ENCODE peak calls at places on chromosomes 5 and 9, in seven cellular contexts. One of them, this sample, is unnamed.

GRCh38 chr5:177133119-177133844 is at the start of gene NSD1:
- DNase-seq in progenitor cell of endocrine pancreas: peak
- DNase-seq in IMR-90: peak
- DNase-seq in left lung: peak
- DNase-seq in psoas muscle: peak
- DNase-seq in PC-3: peak
- DNase-seq in WTC11: peak
- DNase-seq in this sample: peak

GRCh38 chr9:83476513-83476912 is 61.7 kb downstream of the FRMD3 start:
- DNase-seq in progenitor cell of endocrine pancreas: no peak
- DNase-seq in IMR-90: no peak
- DNase-seq in left lung: no peak
- DNase-seq in psoas muscle: no peak
- DNase-seq in PC-3: no peak
- DNase-seq in WTC11: no peak
- DNase-seq in this sample: no peak

GRCh38 chr9:19660019-19660418 is 128.8 kb downstream of the SLC24A2 start:
- DNase-seq in progenitor cell of endocrine pancreas: no peak
- DNase-seq in IMR-90: no peak
- DNase-seq in left lung: no peak
- DNase-seq in psoas muscle: no peak
- DNase-seq in PC-3: peak
- DNase-seq in WTC11: no peak
- DNase-seq in this sample: no peak

GRCh38 chr9:137256839-137257238 is 1.7 kb downstream of the NELFB start:
- DNase-seq in progenitor cell of endocrine pancreas: no peak
- DNase-seq in IMR-90: no peak
- DNase-seq in left lung: no peak
- DNase-seq in psoas muscle: no peak
- DNase-seq in PC-3: no peak
- DNase-seq in WTC11: no peak
- DNase-seq in this sample: no peak

GRCh38 chr5:171899792-171900191 is 106.6 kb downstream of the FBXW11 start:
- DNase-seq in progenitor cell of endocrine pancreas: no peak
- DNase-seq in IMR-90: no peak
- DNase-seq in left lung: no peak
- DNase-seq in psoas muscle: no peak
- DNase-seq in PC-3: no peak
- DNase-seq in WTC11: no peak
- DNase-seq in this sample: no peak

GRCh38 chr9:21770877-21771560 is 31.4 kb upstream of the MTAP start:
- DNase-seq in progenitor cell of endocrine pancreas: no peak
- DNase-seq in IMR-90: peak
- DNase-seq in left lung: no peak
- DNase-seq in psoas muscle: no peak
- DNase-seq in PC-3: peak
- DNase-seq in WTC11: no peak
- DNase-seq in this sample: no peak

GRCh38 chr5:145858929-145859328 is 13.9 kb downstream of the GRXCR2 start:
- DNase-seq in progenitor cell of endocrine pancreas: no peak
- DNase-seq in IMR-90: peak
- DNase-seq in left lung: no peak
- DNase-seq in psoas muscle: no peak
- DNase-seq in PC-3: no peak
- DNase-seq in WTC11: no peak
- DNase-seq in this sample: no peak

GRCh38 chr9:1875921-1876448 is 139.2 kb upstream of the SMARCA2 start:
- DNase-seq in progenitor cell of endocrine pancreas: no peak
- DNase-seq in IMR-90: no peak
- DNase-seq in left lung: no peak
- DNase-seq in psoas muscle: no peak
- DNase-seq in PC-3: no peak
- DNase-seq in WTC11: no peak
- DNase-seq in this sample: peak

GRCh38 chr9:137167752-137168574 is 1.9 kb downstream of the LRRC26 start:
- DNase-seq in progenitor cell of endocrine pancreas: no peak
- DNase-seq in IMR-90: no peak
- DNase-seq in left lung: no peak
- DNase-seq in psoas muscle: no peak
- DNase-seq in PC-3: no peak
- DNase-seq in WTC11: peak
- DNase-seq in this sample: no peak

GRCh38 chr9:94937214-94937903 is 210.9 kb downstream of the AOPEP start:
- DNase-seq in progenitor cell of endocrine pancreas: no peak
- DNase-seq in IMR-90: peak
- DNase-seq in left lung: no peak
- DNase-seq in psoas muscle: no peak
- DNase-seq in PC-3: peak
- DNase-seq in WTC11: no peak
- DNase-seq in this sample: no peak

GRCh38 chr5:123535648-123536047 is 23.7 kb downstream of the CSNK1G3 start:
- DNase-seq in progenitor cell of endocrine pancreas: no peak
- DNase-seq in IMR-90: no peak
- DNase-seq in left lung: no peak
- DNase-seq in psoas muscle: no peak
- DNase-seq in PC-3: no peak
- DNase-seq in WTC11: no peak
- DNase-seq in this sample: no peak

GRCh38 chr9:135515541-135515951 is 5.7 kb upstream of the LCN1 start:
- DNase-seq in progenitor cell of endocrine pancreas: no peak
- DNase-seq in IMR-90: no peak
- DNase-seq in left lung: peak
- DNase-seq in psoas muscle: no peak
- DNase-seq in PC-3: no peak
- DNase-seq in WTC11: peak
- DNase-seq in this sample: no peak

GRCh38 chr9:35940474-35941467 is 17.2 kb downstream of the OR2S2 start:
- DNase-seq in progenitor cell of endocrine pancreas: no peak
- DNase-seq in IMR-90: no peak
- DNase-seq in left lung: no peak
- DNase-seq in psoas muscle: no peak
- DNase-seq in PC-3: no peak
- DNase-seq in WTC11: no peak
- DNase-seq in this sample: no peak

GRCh38 chr9:1042466-1042865 is 7.7 kb upstream of the DMRT2 start:
- DNase-seq in progenitor cell of endocrine pancreas: peak
- DNase-seq in IMR-90: no peak
- DNase-seq in left lung: peak
- DNase-seq in psoas muscle: peak
- DNase-seq in PC-3: no peak
- DNase-seq in WTC11: peak
- DNase-seq in this sample: no peak

GRCh38 chr9:113656771-113657670 is 193.5 kb downstream of the RGS3 start:
- DNase-seq in progenitor cell of endocrine pancreas: no peak
- DNase-seq in IMR-90: no peak
- DNase-seq in left lung: no peak
- DNase-seq in psoas muscle: no peak
- DNase-seq in PC-3: no peak
- DNase-seq in WTC11: no peak
- DNase-seq in this sample: no peak

GRCh38 chr5:107372723-107373487 is 297.8 kb downstream of the EFNA5 start:
- DNase-seq in progenitor cell of endocrine pancreas: no peak
- DNase-seq in IMR-90: peak
- DNase-seq in left lung: no peak
- DNase-seq in psoas muscle: no peak
- DNase-seq in PC-3: no peak
- DNase-seq in WTC11: no peak
- DNase-seq in this sample: no peak

GRCh38 chr9:8943392-8943791 is 1143.8 kb upstream of the DMAC1 start:
- DNase-seq in progenitor cell of endocrine pancreas: no peak
- DNase-seq in IMR-90: no peak
- DNase-seq in left lung: no peak
- DNase-seq in psoas muscle: no peak
- DNase-seq in PC-3: no peak
- DNase-seq in WTC11: no peak
- DNase-seq in this sample: no peak

GRCh38 chr5:10760033-10760975 is 730 bp downstream of the DAP start:
- DNase-seq in progenitor cell of endocrine pancreas: no peak
- DNase-seq in IMR-90: peak
- DNase-seq in left lung: peak
- DNase-seq in psoas muscle: no peak
- DNase-seq in PC-3: peak
- DNase-seq in WTC11: peak
- DNase-seq in this sample: no peak

GRCh38 chr5:147539053-147539452 is 29.2 kb upstream of the DPYSL3 start:
- DNase-seq in progenitor cell of endocrine pancreas: no peak
- DNase-seq in IMR-90: peak
- DNase-seq in left lung: no peak
- DNase-seq in psoas muscle: no peak
- DNase-seq in PC-3: peak
- DNase-seq in WTC11: no peak
- DNase-seq in this sample: no peak

GRCh38 chr5:57007349-57007748 is 55.4 kb upstream of the MIER3 start:
- DNase-seq in progenitor cell of endocrine pancreas: no peak
- DNase-seq in IMR-90: no peak
- DNase-seq in left lung: no peak
- DNase-seq in psoas muscle: no peak
- DNase-seq in PC-3: no peak
- DNase-seq in WTC11: no peak
- DNase-seq in this sample: no peak

GRCh38 chr5:91906027-91906426 is 522.9 kb upstream of the ARRDC3 start:
- DNase-seq in progenitor cell of endocrine pancreas: no peak
- DNase-seq in IMR-90: no peak
- DNase-seq in left lung: no peak
- DNase-seq in psoas muscle: no peak
- DNase-seq in PC-3: peak
- DNase-seq in WTC11: no peak
- DNase-seq in this sample: no peak

GRCh38 chr5:91906494-91906893 is 523.4 kb upstream of the ARRDC3 start:
- DNase-seq in progenitor cell of endocrine pancreas: no peak
- DNase-seq in IMR-90: no peak
- DNase-seq in left lung: no peak
- DNase-seq in psoas muscle: no peak
- DNase-seq in PC-3: peak
- DNase-seq in WTC11: no peak
- DNase-seq in this sample: no peak

GRCh38 chr5:91910655-91911054 is 527.5 kb upstream of the ARRDC3 start:
- DNase-seq in progenitor cell of endocrine pancreas: no peak
- DNase-seq in IMR-90: no peak
- DNase-seq in left lung: no peak
- DNase-seq in psoas muscle: no peak
- DNase-seq in PC-3: no peak
- DNase-seq in WTC11: no peak
- DNase-seq in this sample: no peak

DNA sequence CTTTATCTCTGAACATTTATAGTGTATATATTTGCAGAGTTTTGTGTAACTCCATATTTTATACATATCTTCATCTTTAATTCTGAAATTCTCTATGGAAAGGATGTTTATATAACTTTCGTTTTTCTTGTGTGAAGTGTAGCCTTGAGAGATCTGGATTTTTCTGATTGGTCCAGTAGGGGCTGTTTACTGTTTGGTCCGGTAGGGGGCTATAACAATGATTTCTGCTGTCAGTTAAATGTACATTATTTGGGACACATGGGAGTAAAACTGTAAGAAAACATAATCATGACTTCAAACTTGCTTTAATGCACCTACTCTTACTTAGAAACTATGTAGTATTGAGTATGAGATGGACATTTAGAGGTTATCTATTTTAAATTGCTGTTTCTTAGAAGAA is 527.1 kb upstream of the ARRDC3 start:
- DNase-seq in progenitor cell of endocrine pancreas: no peak
- DNase-seq in IMR-90: no peak
- DNase-seq in left lung: no peak
- DNase-seq in psoas muscle: no peak
- DNase-seq in PC-3: no peak
- DNase-seq in WTC11: no peak
- DNase-seq in this sample: no peak
- TF ChIP-seq CTCF in progenitor cell of endocrine pancreas: no peak
- TF ChIP-seq CTCF in IMR-90: no peak
- TF ChIP-seq CTCF in left lung: no peak
- TF ChIP-seq CTCF in psoas muscle: no peak
- TF ChIP-seq CTCF in PC-3: peak
- TF ChIP-seq CTCF in WTC11: no peak
- TF ChIP-seq CTCF in this sample: no peak

GRCh38 chr5:143094087-143094511 is 309.4 kb downstream of the NR3C1 start:
- DNase-seq in progenitor cell of endocrine pancreas: no peak
- DNase-seq in IMR-90: peak
- DNase-seq in left lung: no peak
- DNase-seq in psoas muscle: no peak
- DNase-seq in PC-3: no peak
- DNase-seq in WTC11: peak
- DNase-seq in this sample: no peak
- TF ChIP-seq CTCF in progenitor cell of endocrine pancreas: peak
- TF ChIP-seq CTCF in IMR-90: no peak
- TF ChIP-seq CTCF in left lung: no peak
- TF ChIP-seq CTCF in psoas muscle: no peak
- TF ChIP-seq CTCF in PC-3: no peak
- TF ChIP-seq CTCF in WTC11: peak
- TF ChIP-seq CTCF in this sample: no peak

DNA sequence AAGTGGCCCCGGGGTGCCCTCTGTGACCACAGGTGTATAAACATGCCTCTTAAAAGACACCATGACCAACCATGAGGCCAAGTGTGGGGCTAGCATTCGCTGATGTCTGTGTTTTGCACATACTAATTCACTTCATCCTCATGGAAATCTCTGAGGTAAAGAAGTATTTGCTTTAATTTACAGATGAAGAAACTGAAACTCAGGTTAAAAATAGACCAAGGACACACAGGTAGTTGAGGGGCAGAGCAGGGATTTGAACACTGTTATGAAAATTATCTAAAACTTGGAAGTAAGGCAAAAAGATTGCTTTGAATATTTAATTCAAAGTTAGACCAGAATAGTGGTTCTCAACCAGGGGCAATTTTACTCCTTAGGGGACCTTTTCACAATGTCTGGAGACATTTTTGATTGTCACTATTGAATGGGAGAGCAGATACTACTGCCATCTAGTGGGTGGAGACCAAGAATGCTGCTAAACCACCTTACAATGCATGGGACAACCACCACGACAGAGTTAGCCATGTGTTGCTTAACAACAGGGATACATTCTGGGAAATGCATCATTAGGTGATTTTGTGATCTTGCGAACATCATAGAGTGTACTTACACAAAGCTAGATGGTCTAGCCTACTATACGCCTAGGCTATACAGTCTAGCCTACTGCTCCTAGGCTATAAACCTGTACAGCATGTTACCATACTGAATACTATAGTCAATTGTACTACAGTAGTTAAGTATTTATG is 8.0 kb upstream of the FXN start:
- DNase-seq in progenitor cell of endocrine pancreas: no peak
- DNase-seq in IMR-90: peak
- DNase-seq in left lung: no peak
- DNase-seq in psoas muscle: no peak
- DNase-seq in PC-3: peak
- DNase-seq in WTC11: peak
- DNase-seq in this sample: no peak
- TF ChIP-seq CTCF in progenitor cell of endocrine pancreas: peak
- TF ChIP-seq CTCF in IMR-90: peak
- TF ChIP-seq CTCF in left lung: peak
- TF ChIP-seq CTCF in psoas muscle: peak
- TF ChIP-seq CTCF in PC-3: peak
- TF ChIP-seq CTCF in WTC11: peak
- TF ChIP-seq CTCF in this sample: no peak

GRCh38 chr9:131771646-131772045 is 31.8 kb upstream of the RAPGEF1 start:
- DNase-seq in progenitor cell of endocrine pancreas: no peak
- DNase-seq in IMR-90: no peak
- DNase-seq in left lung: no peak
- DNase-seq in psoas muscle: no peak
- DNase-seq in PC-3: no peak
- DNase-seq in WTC11: no peak
- DNase-seq in this sample: no peak
- TF ChIP-seq CTCF in progenitor cell of endocrine pancreas: no peak
- TF ChIP-seq CTCF in IMR-90: no peak
- TF ChIP-seq CTCF in left lung: no peak
- TF ChIP-seq CTCF in psoas muscle: no peak
- TF ChIP-seq CTCF in PC-3: no peak
- TF ChIP-seq CTCF in WTC11: no peak
- TF ChIP-seq CTCF in this sample: no peak

This sample was measured in activated B cell treated with CpG ODN at 0.5 μM for 24 hours.